ENCODE peak calls at places on chromosome 14, in four cellular contexts. One of them, this sample, is unnamed.

GRCh38 chr14:104115691-104116543 is 22.5 kb upstream of the KIF26A start:
- DNase-seq in foreskin keratinocyte: no peak
- DNase-seq in lower lobe of right lung: peak
- DNase-seq in transverse colon: peak
- DNase-seq in this sample: no peak

GRCh38 chr14:44339256-44339655 is 167.8 kb downstream of the FSCB start:
- DNase-seq in foreskin keratinocyte: no peak
- DNase-seq in lower lobe of right lung: no peak
- DNase-seq in transverse colon: no peak
- DNase-seq in this sample: no peak

GRCh38 chr14:21999400-21999799 is 325.8 kb upstream of the OR4E1 start:
- DNase-seq in foreskin keratinocyte: no peak
- DNase-seq in lower lobe of right lung: no peak
- DNase-seq in transverse colon: no peak
- DNase-seq in this sample: no peak

GRCh38 chr14:20610002-20610765 is 19.0 kb upstream of the RNASE12 start:
- DNase-seq in foreskin keratinocyte: peak
- DNase-seq in lower lobe of right lung: peak
- DNase-seq in transverse colon: peak
- DNase-seq in this sample: no peak

GRCh38 chr14:85528080-85528881 is 1.7 kb upstream of the FLRT2 start:
- DNase-seq in foreskin keratinocyte: peak
- DNase-seq in lower lobe of right lung: no peak
- DNase-seq in transverse colon: no peak
- DNase-seq in this sample: peak

GRCh38 chr14:93017341-93017797 is 94.4 kb downstream of the CHGA start:
- DNase-seq in foreskin keratinocyte: no peak
- DNase-seq in lower lobe of right lung: no peak
- DNase-seq in transverse colon: no peak
- DNase-seq in this sample: no peak

GRCh38 chr14:81384900-81385299 is 15.2 kb downstream of the STON2 start:
- DNase-seq in foreskin keratinocyte: peak
- DNase-seq in lower lobe of right lung: no peak
- DNase-seq in transverse colon: no peak
- DNase-seq in this sample: no peak

GRCh38 chr14:51019089-51019488 is 74.8 kb upstream of the PYGL start:
- DNase-seq in foreskin keratinocyte: no peak
- DNase-seq in lower lobe of right lung: no peak
- DNase-seq in transverse colon: no peak
- DNase-seq in this sample: no peak

GRCh38 chr14:76091036-76091435 is 60.7 kb upstream of the GPATCH2L start:
- DNase-seq in foreskin keratinocyte: no peak
- DNase-seq in lower lobe of right lung: no peak
- DNase-seq in transverse colon: no peak
- DNase-seq in this sample: no peak

GRCh38 chr14:72946491-72946890 is 20.2 kb downstream of the DCAF4 start:
- DNase-seq in foreskin keratinocyte: no peak
- DNase-seq in lower lobe of right lung: no peak
- DNase-seq in transverse colon: no peak
- DNase-seq in this sample: no peak

GRCh38 chr14:70052990-70053389 is 135.8 kb downstream of the SLC8A3 start:
- DNase-seq in foreskin keratinocyte: no peak
- DNase-seq in lower lobe of right lung: no peak
- DNase-seq in transverse colon: no peak
- DNase-seq in this sample: no peak

DNA sequence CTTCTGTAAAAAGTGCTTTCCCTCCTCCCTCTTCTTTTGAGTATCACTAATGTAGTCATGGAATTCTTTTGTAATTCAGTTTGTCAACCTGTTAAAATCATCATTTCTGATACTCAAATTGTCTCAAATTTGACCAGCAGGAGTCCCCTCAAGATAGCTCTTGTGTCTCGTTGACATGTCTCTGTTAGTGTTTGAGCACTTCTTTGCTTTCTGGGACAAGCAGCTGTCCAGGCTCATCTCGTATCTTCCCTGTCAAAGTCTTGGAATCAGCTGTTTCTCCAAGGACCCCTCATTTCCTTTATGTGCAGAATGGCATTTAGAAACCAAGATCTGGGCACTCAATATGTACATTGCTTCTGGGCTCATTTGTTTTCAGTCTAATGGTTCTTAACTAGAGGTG is 10.7 kb downstream of the CIPC start:
- DNase-seq in foreskin keratinocyte: no peak
- DNase-seq in lower lobe of right lung: no peak
- DNase-seq in transverse colon: no peak
- DNase-seq in this sample: no peak
- TF ChIP-seq CTCF in foreskin keratinocyte: no peak
- TF ChIP-seq CTCF in lower lobe of right lung: no peak
- TF ChIP-seq CTCF in transverse colon: no peak
- TF ChIP-seq CTCF in this sample: no peak

DNA sequence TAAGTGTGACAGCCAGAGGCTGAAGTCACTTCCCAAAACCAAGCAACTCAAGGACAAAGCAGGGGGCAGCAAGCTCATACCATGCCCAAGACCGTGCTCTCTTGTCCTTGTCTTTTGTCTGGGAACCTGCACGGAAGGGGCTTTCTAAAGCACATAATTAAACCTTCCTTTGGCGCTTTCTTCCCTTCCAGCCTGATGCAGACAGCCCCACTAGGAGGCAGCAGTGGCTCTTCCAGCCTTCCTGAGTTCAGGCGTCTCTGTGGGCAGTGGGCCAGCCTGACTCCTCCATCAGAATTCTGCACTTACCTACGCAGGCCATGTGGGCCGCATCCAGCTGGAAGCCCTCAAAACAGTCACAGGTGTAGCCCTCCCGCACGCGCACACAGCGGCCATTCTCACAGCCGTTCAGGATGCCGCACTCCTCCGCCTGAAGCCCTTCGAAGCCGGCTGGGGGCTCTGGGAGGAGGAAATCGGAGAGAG is 7.6 kb downstream of the ISCA2 start:
- DNase-seq in foreskin keratinocyte: no peak
- DNase-seq in lower lobe of right lung: peak
- DNase-seq in transverse colon: peak
- DNase-seq in this sample: peak
- TF ChIP-seq CTCF in foreskin keratinocyte: peak
- TF ChIP-seq CTCF in lower lobe of right lung: peak
- TF ChIP-seq CTCF in transverse colon: peak
- TF ChIP-seq CTCF in this sample: peak

DNA sequence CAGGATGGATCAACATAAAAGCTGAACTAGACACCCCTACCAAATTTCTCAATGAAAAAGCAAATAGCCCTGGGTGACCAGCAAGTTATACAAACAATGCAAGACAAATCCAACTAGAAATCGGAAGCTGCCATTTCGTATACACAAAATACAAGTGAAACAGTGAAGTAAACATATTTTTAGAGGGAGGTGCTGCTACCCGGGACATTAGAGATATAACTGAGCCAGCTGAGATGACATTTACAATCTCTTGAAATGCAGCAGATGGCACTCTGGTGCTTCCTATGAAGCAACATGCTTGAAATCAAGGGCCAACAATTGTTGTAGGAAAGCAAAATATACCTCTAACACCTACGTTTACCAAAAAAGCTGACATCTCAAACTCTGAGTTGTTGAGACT is 25.5 kb downstream of the BDKRB1 start:
- DNase-seq in foreskin keratinocyte: no peak
- DNase-seq in lower lobe of right lung: no peak
- DNase-seq in transverse colon: no peak
- DNase-seq in this sample: no peak
- TF ChIP-seq CTCF in foreskin keratinocyte: no peak
- TF ChIP-seq CTCF in lower lobe of right lung: no peak
- TF ChIP-seq CTCF in transverse colon: no peak
- TF ChIP-seq CTCF in this sample: no peak

GRCh38 chr14:34111505-34111904 is 160.6 kb upstream of the EGLN3 start:
- DNase-seq in foreskin keratinocyte: no peak
- DNase-seq in lower lobe of right lung: no peak
- DNase-seq in transverse colon: no peak
- DNase-seq in this sample: no peak

GRCh38 chr14:34110531-34110930 is 159.7 kb upstream of the EGLN3 start:
- DNase-seq in foreskin keratinocyte: no peak
- DNase-seq in lower lobe of right lung: no peak
- DNase-seq in transverse colon: no peak
- DNase-seq in this sample: no peak

GRCh38 chr14:34113991-34114390 is 163.1 kb upstream of the EGLN3 start:
- DNase-seq in foreskin keratinocyte: no peak
- DNase-seq in lower lobe of right lung: no peak
- DNase-seq in transverse colon: no peak
- DNase-seq in this sample: no peak

GRCh38 chr14:34113051-34113511 is 162.2 kb upstream of the EGLN3 start:
- DNase-seq in foreskin keratinocyte: peak
- DNase-seq in lower lobe of right lung: no peak
- DNase-seq in transverse colon: no peak
- DNase-seq in this sample: no peak

GRCh38 chr14:34111933-34112332 is 161.1 kb upstream of the EGLN3 start:
- DNase-seq in foreskin keratinocyte: no peak
- DNase-seq in lower lobe of right lung: no peak
- DNase-seq in transverse colon: no peak
- DNase-seq in this sample: no peak
- TF ChIP-seq CTCF in foreskin keratinocyte: peak
- TF ChIP-seq CTCF in lower lobe of right lung: no peak
- TF ChIP-seq CTCF in transverse colon: no peak
- TF ChIP-seq CTCF in this sample: peak

DNA sequence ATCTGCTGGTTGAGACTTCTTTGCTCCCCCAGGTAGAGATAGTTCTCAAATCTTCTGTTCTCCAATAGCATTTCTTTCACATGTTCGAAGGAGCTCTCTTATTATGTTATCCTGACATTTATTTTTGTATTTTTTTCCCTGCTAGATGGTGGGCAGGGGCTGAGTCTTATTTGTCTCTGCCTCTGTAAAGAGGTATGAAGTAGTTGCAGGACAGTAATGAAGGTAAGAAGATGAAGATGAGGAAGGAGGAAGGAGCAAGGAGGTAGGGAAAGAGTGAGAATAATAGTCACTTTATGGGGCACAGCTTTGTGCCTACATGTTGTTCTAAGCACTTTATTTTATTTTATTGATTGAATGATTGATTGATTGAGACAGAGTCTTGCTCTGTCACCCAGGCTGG is 5.0 kb upstream of the CIROP start:
- DNase-seq in foreskin keratinocyte: no peak
- DNase-seq in lower lobe of right lung: no peak
- DNase-seq in transverse colon: no peak
- DNase-seq in this sample: no peak
- TF ChIP-seq CTCF in foreskin keratinocyte: no peak
- TF ChIP-seq CTCF in lower lobe of right lung: no peak
- TF ChIP-seq CTCF in transverse colon: no peak
- TF ChIP-seq CTCF in this sample: no peak

GRCh38 chr14:25411933-25412757 is 362.2 kb upstream of the STXBP6 start:
- DNase-seq in foreskin keratinocyte: no peak
- DNase-seq in lower lobe of right lung: no peak
- DNase-seq in transverse colon: no peak
- DNase-seq in this sample: no peak

DNA sequence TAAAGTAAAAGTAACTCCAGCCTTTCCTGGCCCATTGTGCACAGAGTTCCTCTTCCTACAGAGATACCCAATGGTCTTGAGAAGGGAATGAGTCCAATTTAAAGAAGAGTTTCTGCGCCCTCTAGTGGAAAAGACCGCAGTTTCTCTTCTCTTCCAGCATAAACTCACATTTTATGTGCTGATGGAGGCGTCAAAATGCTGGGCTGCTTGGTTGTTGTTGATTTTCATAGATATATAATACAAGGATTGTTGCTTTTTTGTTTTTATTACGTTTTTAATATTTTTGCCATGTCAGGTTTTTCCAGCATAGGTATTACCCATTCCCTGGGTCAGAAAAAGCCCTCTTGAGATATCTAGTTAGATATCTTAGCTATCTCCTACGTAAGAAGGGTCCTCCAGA is 356.9 kb upstream of the STXBP6 start:
- DNase-seq in foreskin keratinocyte: no peak
- DNase-seq in lower lobe of right lung: no peak
- DNase-seq in transverse colon: peak
- DNase-seq in this sample: no peak
- TF ChIP-seq CTCF in foreskin keratinocyte: peak
- TF ChIP-seq CTCF in lower lobe of right lung: peak
- TF ChIP-seq CTCF in transverse colon: peak
- TF ChIP-seq CTCF in this sample: no peak

GRCh38 chr14:68084256-68084655 is 264.7 kb downstream of the RAD51B start:
- DNase-seq in foreskin keratinocyte: no peak
- DNase-seq in lower lobe of right lung: no peak
- DNase-seq in transverse colon: no peak
- DNase-seq in this sample: no peak
- TF ChIP-seq CTCF in foreskin keratinocyte: peak
- TF ChIP-seq CTCF in lower lobe of right lung: peak
- TF ChIP-seq CTCF in transverse colon: no peak
- TF ChIP-seq CTCF in this sample: peak